ENCODE peak calls at places on chromosome 6, in eight cellular contexts. One of them, this sample, is unnamed.

GRCh38 chr6:81865712-81866111 is 113.2 kb upstream of the TENT5A start:
- DNase-seq in fibroblast of lung: peak; percentile 86
- DNase-seq in HL-60: no peak
- DNase-seq in cardiac muscle cell: no peak
- DNase-seq in CD8-positive, alpha-beta memory T cell: no peak
- DNase-seq in CD4-positive, alpha-beta memory T cell: no peak
- DNase-seq in left ventricle myocardium inferior: no peak
- DNase-seq in MM.1S: no peak
- DNase-seq in this sample: no peak

GRCh38 chr6:163554663-163555062 is 140.1 kb downstream of the QKI start:
- DNase-seq in left ventricle myocardium inferior: peak; percentile 51
- DNase-seq in fibroblast of lung: peak; percentile 16
- DNase-seq in CD4-positive, alpha-beta memory T cell: peak; percentile 37
- DNase-seq in MM.1S: peak; percentile 20
- DNase-seq in HL-60: no peak
- DNase-seq in CD8-positive, alpha-beta memory T cell: peak; percentile 21
- DNase-seq in cardiac muscle cell: peak; percentile 51
- DNase-seq in this sample: no peak

GRCh38 chr6:104784884-104785283 is 74.8 kb downstream of the HACE1 start:
- DNase-seq in fibroblast of lung: peak; percentile 11
- DNase-seq in HL-60: no peak
- DNase-seq in CD4-positive, alpha-beta memory T cell: no peak
- DNase-seq in left ventricle myocardium inferior: no peak
- DNase-seq in CD8-positive, alpha-beta memory T cell: no peak
- DNase-seq in cardiac muscle cell: no peak
- DNase-seq in MM.1S: no peak
- DNase-seq in this sample: no peak

GRCh38 chr6:71403422-71404134 is 115.0 kb downstream of the OGFRL1 start:
- DNase-seq in fibroblast of lung: no peak
- DNase-seq in MM.1S: no peak
- DNase-seq in CD4-positive, alpha-beta memory T cell: no peak
- DNase-seq in cardiac muscle cell: no peak
- DNase-seq in HL-60: no peak
- DNase-seq in CD8-positive, alpha-beta memory T cell: no peak
- DNase-seq in left ventricle myocardium inferior: no peak
- DNase-seq in this sample: no peak

GRCh38 chr6:11806561-11807317 is 28.1 kb upstream of the ADTRP start:
- DNase-seq in cardiac muscle cell: no peak
- DNase-seq in fibroblast of lung: peak; percentile 6
- DNase-seq in left ventricle myocardium inferior: no peak
- DNase-seq in CD4-positive, alpha-beta memory T cell: no peak
- DNase-seq in HL-60: no peak
- DNase-seq in MM.1S: no peak
- DNase-seq in CD8-positive, alpha-beta memory T cell: no peak
- DNase-seq in this sample: no peak

GRCh38 chr6:27601668-27602254 is 128.9 kb upstream of the ZNF184 start:
- DNase-seq in MM.1S: no peak
- DNase-seq in left ventricle myocardium inferior: no peak
- DNase-seq in cardiac muscle cell: peak; percentile 30
- DNase-seq in HL-60: no peak
- DNase-seq in CD8-positive, alpha-beta memory T cell: no peak
- DNase-seq in CD4-positive, alpha-beta memory T cell: no peak
- DNase-seq in fibroblast of lung: no peak
- DNase-seq in this sample: no peak

GRCh38 chr6:36028887-36029324 is 1.3 kb downstream of the MAPK14 start:
- DNase-seq in CD8-positive, alpha-beta memory T cell: peak; percentile 48
- DNase-seq in cardiac muscle cell: peak; percentile 81
- DNase-seq in MM.1S: peak; percentile 49
- DNase-seq in fibroblast of lung: peak; percentile 86
- DNase-seq in left ventricle myocardium inferior: peak; percentile 63
- DNase-seq in HL-60: no peak
- DNase-seq in CD4-positive, alpha-beta memory T cell: peak; percentile 63
- DNase-seq in this sample: peak; percentile 83

GRCh38 chr6:34243901-34244884 is 4.6 kb downstream of the SMIM29 start:
- DNase-seq in HL-60: no peak
- DNase-seq in cardiac muscle cell: no peak
- DNase-seq in MM.1S: no peak
- DNase-seq in left ventricle myocardium inferior: no peak
- DNase-seq in CD8-positive, alpha-beta memory T cell: no peak
- DNase-seq in fibroblast of lung: peak; percentile 92
- DNase-seq in CD4-positive, alpha-beta memory T cell: no peak
- DNase-seq in this sample: peak; percentile 82

GRCh38 chr6:65708162-65708561 is 1.1 kb upstream of the EYS start:
- DNase-seq in CD8-positive, alpha-beta memory T cell: no peak
- DNase-seq in MM.1S: no peak
- DNase-seq in cardiac muscle cell: no peak
- DNase-seq in fibroblast of lung: no peak
- DNase-seq in HL-60: no peak
- DNase-seq in left ventricle myocardium inferior: no peak
- DNase-seq in CD4-positive, alpha-beta memory T cell: no peak
- DNase-seq in this sample: no peak

GRCh38 chr6:33206864-33207568 is 1.3 kb upstream of the RING1 start:
- DNase-seq in CD8-positive, alpha-beta memory T cell: no peak
- DNase-seq in cardiac muscle cell: no peak
- DNase-seq in CD4-positive, alpha-beta memory T cell: no peak
- DNase-seq in left ventricle myocardium inferior: no peak
- DNase-seq in HL-60: no peak
- DNase-seq in fibroblast of lung: peak; percentile 63
- DNase-seq in MM.1S: no peak
- DNase-seq in this sample: no peak

GRCh38 chr6:149545258-149545753 is 537 bp downstream of the PPIL4 start:
- DNase-seq in CD4-positive, alpha-beta memory T cell: peak; percentile 84
- DNase-seq in left ventricle myocardium inferior: peak; percentile 19
- DNase-seq in fibroblast of lung: peak; percentile 70
- DNase-seq in CD8-positive, alpha-beta memory T cell: peak; percentile 81
- DNase-seq in HL-60: peak; percentile 52
- DNase-seq in cardiac muscle cell: peak; percentile 29
- DNase-seq in MM.1S: peak; percentile 10
- DNase-seq in this sample: no peak

GRCh38 chr6:154197176-154197850 is 158.3 kb downstream of the OPRM1 start:
- DNase-seq in CD8-positive, alpha-beta memory T cell: no peak
- DNase-seq in CD4-positive, alpha-beta memory T cell: no peak
- DNase-seq in cardiac muscle cell: no peak
- DNase-seq in left ventricle myocardium inferior: no peak
- DNase-seq in MM.1S: no peak
- DNase-seq in fibroblast of lung: peak; percentile 71
- DNase-seq in HL-60: no peak
- DNase-seq in this sample: no peak

GRCh38 chr6:157688960-157689599 is 134.0 kb upstream of the SNX9 start:
- DNase-seq in HL-60: no peak
- DNase-seq in MM.1S: no peak
- DNase-seq in left ventricle myocardium inferior: no peak
- DNase-seq in CD8-positive, alpha-beta memory T cell: no peak
- DNase-seq in fibroblast of lung: no peak
- DNase-seq in CD4-positive, alpha-beta memory T cell: no peak
- DNase-seq in cardiac muscle cell: no peak
- DNase-seq in this sample: no peak

GRCh38 chr6:139605350-139605749 is 230.9 kb upstream of the CITED2 start:
- DNase-seq in CD4-positive, alpha-beta memory T cell: no peak
- DNase-seq in CD8-positive, alpha-beta memory T cell: no peak
- DNase-seq in left ventricle myocardium inferior: no peak
- DNase-seq in MM.1S: no peak
- DNase-seq in fibroblast of lung: peak; percentile 92
- DNase-seq in cardiac muscle cell: no peak
- DNase-seq in HL-60: no peak
- DNase-seq in this sample: no peak

GRCh38 chr6:89842228-89842627 is 12.5 kb downstream of the CASP8AP2 start:
- DNase-seq in MM.1S: no peak
- DNase-seq in CD4-positive, alpha-beta memory T cell: no peak
- DNase-seq in fibroblast of lung: peak; percentile 28
- DNase-seq in HL-60: no peak
- DNase-seq in CD8-positive, alpha-beta memory T cell: no peak
- DNase-seq in left ventricle myocardium inferior: no peak
- DNase-seq in cardiac muscle cell: no peak
- DNase-seq in this sample: no peak

GRCh38 chr6:21462519-21462852 is 131.1 kb upstream of the SOX4 start:
- DNase-seq in CD4-positive, alpha-beta memory T cell: no peak
- DNase-seq in HL-60: no peak
- DNase-seq in MM.1S: no peak
- DNase-seq in left ventricle myocardium inferior: no peak
- DNase-seq in fibroblast of lung: no peak
- DNase-seq in CD8-positive, alpha-beta memory T cell: no peak
- DNase-seq in cardiac muscle cell: no peak
- DNase-seq in this sample: no peak

GRCh38 chr6:155398701-155399061 is 57.0 kb downstream of the NOX3 start:
- DNase-seq in fibroblast of lung: no peak
- DNase-seq in HL-60: no peak
- DNase-seq in left ventricle myocardium inferior: no peak
- DNase-seq in cardiac muscle cell: no peak
- DNase-seq in MM.1S: no peak
- DNase-seq in CD8-positive, alpha-beta memory T cell: no peak
- DNase-seq in CD4-positive, alpha-beta memory T cell: no peak
- DNase-seq in this sample: no peak

GRCh38 chr6:1187293-1188131 is 124.4 kb upstream of the FOXQ1 start:
- DNase-seq in HL-60: no peak
- DNase-seq in fibroblast of lung: no peak
- DNase-seq in cardiac muscle cell: no peak
- DNase-seq in MM.1S: no peak
- DNase-seq in left ventricle myocardium inferior: no peak
- DNase-seq in CD4-positive, alpha-beta memory T cell: no peak
- DNase-seq in CD8-positive, alpha-beta memory T cell: no peak
- DNase-seq in this sample: no peak

GRCh38 chr6:56380476-56380875 is 133.1 kb upstream of the COL21A1 start:
- DNase-seq in CD8-positive, alpha-beta memory T cell: no peak
- DNase-seq in left ventricle myocardium inferior: no peak
- DNase-seq in HL-60: no peak
- DNase-seq in cardiac muscle cell: no peak
- DNase-seq in CD4-positive, alpha-beta memory T cell: no peak
- DNase-seq in fibroblast of lung: no peak
- DNase-seq in MM.1S: no peak
- DNase-seq in this sample: no peak

GRCh38 chr6:105346052-105346451 is 56.8 kb downstream of the PREP start:
- DNase-seq in left ventricle myocardium inferior: no peak
- DNase-seq in CD8-positive, alpha-beta memory T cell: no peak
- DNase-seq in MM.1S: no peak
- DNase-seq in CD4-positive, alpha-beta memory T cell: no peak
- DNase-seq in fibroblast of lung: peak; percentile 93
- DNase-seq in HL-60: no peak
- DNase-seq in cardiac muscle cell: peak; percentile 70
- DNase-seq in this sample: no peak

GRCh38 chr6:110738899-110739365 is 76.3 kb downstream of the CDK19 start:
- DNase-seq in MM.1S: no peak
- DNase-seq in HL-60: peak; percentile 89
- DNase-seq in CD4-positive, alpha-beta memory T cell: no peak
- DNase-seq in cardiac muscle cell: no peak
- DNase-seq in left ventricle myocardium inferior: no peak
- DNase-seq in fibroblast of lung: no peak
- DNase-seq in CD8-positive, alpha-beta memory T cell: no peak
- DNase-seq in this sample: no peak

GRCh38 chr6:66508433-66508832 is 801.4 kb upstream of the EYS start:
- DNase-seq in MM.1S: no peak
- DNase-seq in fibroblast of lung: peak; percentile 60
- DNase-seq in left ventricle myocardium inferior: no peak
- DNase-seq in HL-60: no peak
- DNase-seq in cardiac muscle cell: no peak
- DNase-seq in CD4-positive, alpha-beta memory T cell: no peak
- DNase-seq in CD8-positive, alpha-beta memory T cell: no peak
- DNase-seq in this sample: no peak

GRCh38 chr6:25642667-25643328 is 9.2 kb upstream of the SCGN start:
- DNase-seq in fibroblast of lung: no peak
- DNase-seq in CD8-positive, alpha-beta memory T cell: no peak
- DNase-seq in cardiac muscle cell: no peak
- DNase-seq in left ventricle myocardium inferior: no peak
- DNase-seq in CD4-positive, alpha-beta memory T cell: no peak
- DNase-seq in HL-60: no peak
- DNase-seq in MM.1S: no peak
- DNase-seq in this sample: no peak

GRCh38 chr6:37830225-37830624 is 10.7 kb downstream of the ZFAND3 start:
- DNase-seq in cardiac muscle cell: no peak
- DNase-seq in CD4-positive, alpha-beta memory T cell: no peak
- DNase-seq in MM.1S: no peak
- DNase-seq in fibroblast of lung: no peak
- DNase-seq in left ventricle myocardium inferior: no peak
- DNase-seq in HL-60: no peak
- DNase-seq in CD8-positive, alpha-beta memory T cell: no peak
- DNase-seq in this sample: no peak
- H3K4me3 ChIP-seq in cardiac muscle cell: no peak overlapping the region
- H3K4me3 ChIP-seq in CD4-positive, alpha-beta memory T cell: no peak overlapping the region
- H3K4me3 ChIP-seq in MM.1S: no peak overlapping the region
- H3K4me3 ChIP-seq in fibroblast of lung: no peak overlapping the region
- H3K4me3 ChIP-seq in left ventricle myocardium inferior: no peak overlapping the region
- H3K4me3 ChIP-seq in HL-60: no peak overlapping the region
- H3K4me3 ChIP-seq in CD8-positive, alpha-beta memory T cell: no peak overlapping the region
- H3K4me3 ChIP-seq in this sample: no peak overlapping the region

DNA sequence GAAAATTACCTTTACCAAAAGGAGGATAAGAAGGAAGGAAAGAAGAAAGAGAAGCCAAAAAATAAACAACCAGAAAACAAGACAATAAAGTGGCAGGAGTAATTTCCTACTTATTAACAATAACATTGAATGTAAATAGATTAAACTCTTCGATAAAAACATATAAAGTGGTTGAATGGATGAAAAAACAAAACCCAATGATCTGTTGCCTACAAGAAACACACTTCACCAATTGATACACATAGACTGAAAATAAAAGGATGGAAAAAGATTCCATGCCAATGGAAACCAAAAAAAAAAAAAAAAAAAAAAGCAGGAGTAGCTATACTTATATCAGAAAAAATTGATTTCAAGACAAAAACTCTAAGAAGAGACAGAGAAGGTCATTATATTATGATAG is 518.9 kb downstream of the BCKDHB start:
- DNase-seq in CD8-positive, alpha-beta memory T cell: no peak
- DNase-seq in CD4-positive, alpha-beta memory T cell: no peak
- DNase-seq in HL-60: no peak
- DNase-seq in cardiac muscle cell: no peak
- DNase-seq in fibroblast of lung: no peak
- DNase-seq in left ventricle myocardium inferior: no peak
- DNase-seq in MM.1S: no peak
- DNase-seq in this sample: no peak
- H3K27ac ChIP-seq in CD8-positive, alpha-beta memory T cell: no peak overlapping the region
- H3K27ac ChIP-seq in CD4-positive, alpha-beta memory T cell: no peak overlapping the region
- H3K27ac ChIP-seq in HL-60: no peak overlapping the region
- H3K27ac ChIP-seq in cardiac muscle cell: no peak overlapping the region
- H3K27ac ChIP-seq in fibroblast of lung: no peak overlapping the region
- H3K27ac ChIP-seq in left ventricle myocardium inferior: no peak overlapping the region
- H3K27ac ChIP-seq in MM.1S: no peak overlapping the region
- H3K27ac ChIP-seq in this sample: no peak overlapping the region

DNA sequence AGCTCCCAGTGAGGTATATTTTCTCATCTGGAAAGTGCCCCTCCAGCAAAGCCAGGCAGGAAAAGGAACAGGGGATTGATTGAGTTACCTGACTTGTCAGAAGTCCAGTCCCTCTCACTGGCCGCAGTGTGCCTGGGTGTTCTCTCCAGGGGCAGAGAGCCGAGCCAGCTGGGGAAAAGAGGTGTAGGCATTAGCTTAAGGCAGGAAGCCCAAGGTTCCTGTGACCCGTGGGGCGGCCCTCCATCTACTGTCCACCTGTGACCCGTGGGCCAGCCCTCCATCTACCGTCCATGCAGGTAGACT is 2.7 kb downstream of the PSMG4 start:
- DNase-seq in CD4-positive, alpha-beta memory T cell: no peak
- DNase-seq in HL-60: no peak
- DNase-seq in MM.1S: no peak
- DNase-seq in left ventricle myocardium inferior: no peak
- DNase-seq in CD8-positive, alpha-beta memory T cell: no peak
- DNase-seq in fibroblast of lung: no peak
- DNase-seq in cardiac muscle cell: no peak
- DNase-seq in this sample: no peak
- H3K4me3 ChIP-seq in CD4-positive, alpha-beta memory T cell: no peak overlapping the region
- H3K4me3 ChIP-seq in HL-60: no peak overlapping the region
- H3K4me3 ChIP-seq in MM.1S: no peak overlapping the region
- H3K4me3 ChIP-seq in left ventricle myocardium inferior: no peak overlapping the region
- H3K4me3 ChIP-seq in CD8-positive, alpha-beta memory T cell: no peak overlapping the region
- H3K4me3 ChIP-seq in fibroblast of lung: no peak overlapping the region
- H3K4me3 ChIP-seq in cardiac muscle cell: no peak overlapping the region
- H3K4me3 ChIP-seq in this sample: no peak overlapping the region

GRCh38 chr6:41100871-41101287 is 28.1 kb downstream of the NFYA start:
- DNase-seq in left ventricle myocardium inferior: peak; percentile 16
- DNase-seq in MM.1S: no peak
- DNase-seq in cardiac muscle cell: peak; percentile 5
- DNase-seq in fibroblast of lung: no peak
- DNase-seq in CD4-positive, alpha-beta memory T cell: no peak
- DNase-seq in CD8-positive, alpha-beta memory T cell: no peak
- DNase-seq in HL-60: no peak
- DNase-seq in this sample: no peak
- H3K27ac ChIP-seq in left ventricle myocardium inferior: no peak overlapping the region
- H3K27ac ChIP-seq in MM.1S: no peak overlapping the region
- H3K27ac ChIP-seq in cardiac muscle cell: peak overlapping the region; percentile 26
- H3K27ac ChIP-seq in fibroblast of lung: no peak overlapping the region
- H3K27ac ChIP-seq in CD4-positive, alpha-beta memory T cell: no peak overlapping the region
- H3K27ac ChIP-seq in CD8-positive, alpha-beta memory T cell: no peak overlapping the region
- H3K27ac ChIP-seq in HL-60: no peak overlapping the region
- H3K27ac ChIP-seq in this sample: no peak overlapping the region

This sample was measured in coronary artery.